ENCODE peak calls at places on chromosomes 3 and 15, in six cellular contexts. Z is posterior cingulate gyrus; L is foreskin fibroblast; P is stimulated activated naive CD8-positive, alpha-beta T cell treated with anti-CD3 and anti-CD28 coated beads, Interleukin-15, amount 100 ng/mL, for 72 hours; R is H9; E is activated naive CD8-positive, alpha-beta T cell treated with anti-CD3 and anti-CD28 coated beads for 36 hours. K is an unnamed sample.

GRCh38 chr3:171256445-171257250 is 203.6 kb downstream of the TNIK start:
- DNase-seq in Z (no peak), L (peak; percentile 65), P (no peak), R (no peak), E (no peak), K (no peak)

GRCh38 chr3:29708884-29709283 is 428.0 kb downstream of the RBMS3 start:
- DNase-seq in Z (no peak), L (no peak), P (no peak), R (no peak), E (no peak), K (no peak)

GRCh38 chr15:36599824-36600365 is 20.5 kb downstream of the CDIN1 start:
- DNase-seq in Z (no peak), L (no peak), P (no peak), R (no peak), E (no peak), K (no peak)

GRCh38 chr3:123683146-123683545 is 98.3 kb upstream of the HACD2 start:
- DNase-seq in Z (no peak), L (no peak), P (no peak), R (no peak), E (no peak), K (no peak)

GRCh38 chr3:58032186-58032585 is 24.0 kb downstream of the FLNB start:
- DNase-seq in Z (no peak), L (no peak), P (no peak), R (no peak), E (no peak), K (no peak)

GRCh38 chr3:126446301-126446700 is 29.4 kb downstream of the ZXDC start:
- DNase-seq in Z (no peak), L (no peak), P (no peak), R (no peak), E (no peak), K (no peak)

GRCh38 chr15:60620707-60621106 is 141.8 kb upstream of the ICE2 start:
- DNase-seq in Z (peak; percentile 24), L (no peak), P (no peak), R (peak; percentile 72), E (no peak), K (no peak)

GRCh38 chr3:10551821-10552630 is 46.6 kb upstream of the ATP2B2 start:
- DNase-seq in Z (peak; percentile 88), L (peak; percentile 8), P (peak; percentile 84), R (peak; percentile 24), E (peak; percentile 83), K (peak; percentile 65)

GRCh38 chr3:134423153-134423552 is 48.9 kb upstream of the AMOTL2 start:
- DNase-seq in Z (no peak), L (peak; percentile 73), P (no peak), R (peak; percentile 61), E (no peak), K (no peak)

GRCh38 chr3:160027541-160028195 is 39.0 kb downstream of the IL12A start:
- DNase-seq in Z (no peak), L (peak; percentile 70), P (peak; percentile 23), R (no peak), E (peak; percentile 5), K (no peak)

GRCh38 chr3:151838574-151839312 is 24.8 kb downstream of the AADAC start:
- DNase-seq in Z (no peak), L (peak; percentile 78), P (peak; percentile 17), R (peak; percentile 38), E (peak; percentile 9), K (peak; percentile 61)

GRCh38 chr15:95988574-95988887 is 342.0 kb upstream of the NR2F2 start:
- DNase-seq in Z (no peak), L (peak; percentile 41), P (no peak), R (no peak), E (no peak), K (no peak)

GRCh38 chr3:135991621-135992020 is 26.1 kb downstream of the PPP2R3A start:
- DNase-seq in Z (no peak), L (no peak), P (no peak), R (no peak), E (no peak), K (no peak)

GRCh38 chr15:74976159-74976558 is 19.2 kb upstream of the SCAMP5 start:
- DNase-seq in Z (no peak), L (no peak), P (no peak), R (no peak), E (no peak), K (no peak)

GRCh38 chr3:31936661-31937060 is 44.4 kb downstream of the OSBPL10 start:
- DNase-seq in Z (no peak), L (no peak), P (no peak), R (no peak), E (no peak), K (no peak)

GRCh38 chr3:43256714-43257461 is 29.5 kb upstream of the SNRK start:
- DNase-seq in Z (no peak), L (no peak), P (no peak), R (no peak), E (no peak), K (peak; percentile 15)

GRCh38 chr15:82159922-82160321 is 102.6 kb downstream of the EFL1 start:
- DNase-seq in Z (no peak), L (peak; percentile 99), P (no peak), R (no peak), E (no peak), K (no peak)

GRCh38 chr15:29677871-29678431 is 144.3 kb downstream of the TJP1 start:
- DNase-seq in Z (no peak), L (no peak), P (no peak), R (peak; percentile 29), E (no peak), K (no peak)

GRCh38 chr15:74194572-74195559 is 7.7 kb downstream of the STRA6 start:
- DNase-seq in Z (no peak), L (no peak), P (no peak), R (no peak), E (no peak), K (no peak)

GRCh38 chr3:47799733-47800132 is 3.2 kb upstream of the DHX30 start:
- DNase-seq in Z (no peak), L (no peak), P (no peak), R (peak; percentile 76), E (no peak), K (no peak)

GRCh38 chr3:169929830-169930519 is 18.6 kb downstream of the SAMD7 start:
- DNase-seq in Z (no peak), L (no peak), P (no peak), R (no peak), E (no peak), K (no peak)

GRCh38 chr15:99019558-99020540 is 12.3 kb upstream of the PGPEP1L start:
- DNase-seq in Z (no peak), L (peak; percentile 72), P (no peak), R (no peak), E (no peak), K (no peak)

GRCh38 chr3:131396170-131396569 is 14.6 kb downstream of the NUDT16 start:
- DNase-seq in Z (no peak), L (no peak), P (no peak), R (no peak), E (no peak), K (no peak)

GRCh38 chr3:48569808-48570450 is 6.3 kb upstream of the UCN2 start:
- DNase-seq in Z (no peak), L (no peak), P (no peak), R (no peak), E (no peak), K (no peak)

GRCh38 chr3:178170698-178171535 is 365.3 kb upstream of the KCNMB2 start:
- DNase-seq in Z (no peak), L (peak; percentile 88), P (no peak), R (no peak), E (no peak), K (no peak)

GRCh38 chr15:90249123-90249863 is at the start of gene TTLL13:
- DNase-seq in Z (peak; percentile 96), L (peak; percentile 76), P (peak; percentile 82), R (peak; percentile 98), E (peak; percentile 80), K (peak; percentile 71)

GRCh38 chr3:72258366-72258765 is 473.4 kb upstream of the PROK2 start:
- DNase-seq in Z (no peak), L (no peak), P (no peak), R (no peak), E (no peak), K (no peak)

GRCh38 chr3:60912142-60912541 is 339.1 kb downstream of the FHIT start:
- DNase-seq in Z (no peak), L (no peak), P (no peak), R (no peak), E (no peak), K (no peak)

GRCh38 chr3:83649692-83650091 is 1309.1 kb upstream of the CADM2 start:
- DNase-seq in Z (no peak), L (no peak), P (no peak), R (no peak), E (no peak), K (no peak)

GRCh38 chr3:121096968-121097367 is 189.0 kb downstream of the STXBP5L start:
- DNase-seq in Z (no peak), L (no peak), P (no peak), R (no peak), E (no peak), K (no peak)

K was measured in activated CD8-positive, alpha-beta T cell treated with anti-CD3 and anti-CD28 coated beads, Interleukin-2, amount 10 ng/mL, durations not matched to agents 7 days and 5 days.